ENCODE peak calls at places on chromosomes 7 and 10, in seven cellular contexts. One of them, this sample, is unnamed.

GRCh38 chr7:113404245-113404644 is 285.9 kb upstream of the SMIM30 start:
- DNase-seq in fibroblast of mammary gland: peak; percentile 0
- DNase-seq in AML-193: peak; percentile 13
- DNase-seq in pulmonary artery endothelial cell: no peak
- DNase-seq in gastrocnemius medialis: no peak
- DNase-seq in RWPE1: no peak
- DNase-seq in neural progenitor cell: peak; percentile 53
- DNase-seq in this sample: no peak

GRCh38 chr7:88224596-88225275 is 4.9 kb upstream of the SRI start:
- DNase-seq in fibroblast of mammary gland: peak; percentile 72
- DNase-seq in AML-193: peak; percentile 27
- DNase-seq in pulmonary artery endothelial cell: no peak
- DNase-seq in gastrocnemius medialis: no peak
- DNase-seq in RWPE1: peak; percentile 55
- DNase-seq in neural progenitor cell: no peak
- DNase-seq in this sample: no peak

GRCh38 chr10:93775330-93775729 is 17.6 kb downstream of the LGI1 start:
- DNase-seq in fibroblast of mammary gland: no peak
- DNase-seq in AML-193: no peak
- DNase-seq in pulmonary artery endothelial cell: no peak
- DNase-seq in gastrocnemius medialis: no peak
- DNase-seq in RWPE1: no peak
- DNase-seq in neural progenitor cell: no peak
- DNase-seq in this sample: no peak

GRCh38 chr7:50745835-50746234 is 36.9 kb downstream of the GRB10 start:
- DNase-seq in fibroblast of mammary gland: no peak
- DNase-seq in AML-193: no peak
- DNase-seq in pulmonary artery endothelial cell: no peak
- DNase-seq in gastrocnemius medialis: no peak
- DNase-seq in RWPE1: no peak
- DNase-seq in neural progenitor cell: no peak
- DNase-seq in this sample: no peak

GRCh38 chr7:22990588-22990949 is 23.4 kb downstream of the HYCC1 start:
- DNase-seq in fibroblast of mammary gland: peak; percentile 73
- DNase-seq in AML-193: no peak
- DNase-seq in pulmonary artery endothelial cell: no peak
- DNase-seq in gastrocnemius medialis: no peak
- DNase-seq in RWPE1: no peak
- DNase-seq in neural progenitor cell: no peak
- DNase-seq in this sample: no peak

GRCh38 chr7:110600983-110601382 is 489.9 kb upstream of the LRRN3 start:
- DNase-seq in fibroblast of mammary gland: no peak
- DNase-seq in AML-193: no peak
- DNase-seq in pulmonary artery endothelial cell: no peak
- DNase-seq in gastrocnemius medialis: no peak
- DNase-seq in RWPE1: no peak
- DNase-seq in neural progenitor cell: no peak
- DNase-seq in this sample: no peak

GRCh38 chr10:88254091-88254490 is 329.0 kb downstream of the RNLS start:
- DNase-seq in fibroblast of mammary gland: peak; percentile 93
- DNase-seq in AML-193: no peak
- DNase-seq in pulmonary artery endothelial cell: no peak
- DNase-seq in gastrocnemius medialis: peak; percentile 65
- DNase-seq in RWPE1: peak; percentile 93
- DNase-seq in neural progenitor cell: no peak
- DNase-seq in this sample: no peak

GRCh38 chr7:156234192-156234591 is 406.4 kb upstream of the RNF32 start:
- DNase-seq in fibroblast of mammary gland: no peak
- DNase-seq in AML-193: no peak
- DNase-seq in pulmonary artery endothelial cell: no peak
- DNase-seq in gastrocnemius medialis: no peak
- DNase-seq in RWPE1: no peak
- DNase-seq in neural progenitor cell: no peak
- DNase-seq in this sample: no peak

GRCh38 chr10:85642421-85643170 is 724.0 kb downstream of the GRID1 start:
- DNase-seq in fibroblast of mammary gland: peak; percentile 85
- DNase-seq in AML-193: no peak
- DNase-seq in pulmonary artery endothelial cell: no peak
- DNase-seq in gastrocnemius medialis: no peak
- DNase-seq in RWPE1: peak; percentile 89
- DNase-seq in neural progenitor cell: no peak
- DNase-seq in this sample: no peak

GRCh38 chr10:102435529-102436233 is 3.3 kb upstream of the CUEDC2 start:
- DNase-seq in fibroblast of mammary gland: no peak
- DNase-seq in AML-193: peak; percentile 36
- DNase-seq in pulmonary artery endothelial cell: no peak
- DNase-seq in gastrocnemius medialis: no peak
- DNase-seq in RWPE1: no peak
- DNase-seq in neural progenitor cell: no peak
- DNase-seq in this sample: peak; percentile 85

GRCh38 chr7:100825760-100826545 is 1.4 kb downstream of the EPHB4 start:
- DNase-seq in fibroblast of mammary gland: peak; percentile 57
- DNase-seq in AML-193: peak; percentile 43
- DNase-seq in pulmonary artery endothelial cell: no peak
- DNase-seq in gastrocnemius medialis: no peak
- DNase-seq in RWPE1: peak; percentile 27
- DNase-seq in neural progenitor cell: peak; percentile 69
- DNase-seq in this sample: no peak

GRCh38 chr10:79417266-79417665 is 28.2 kb downstream of the ZCCHC24 start:
- DNase-seq in fibroblast of mammary gland: no peak
- DNase-seq in AML-193: peak; percentile 19
- DNase-seq in pulmonary artery endothelial cell: no peak
- DNase-seq in gastrocnemius medialis: no peak
- DNase-seq in RWPE1: no peak
- DNase-seq in neural progenitor cell: no peak
- DNase-seq in this sample: no peak

GRCh38 chr7:53218730-53219504 is 183.5 kb downstream of the POM121L12 start:
- DNase-seq in fibroblast of mammary gland: no peak
- DNase-seq in AML-193: no peak
- DNase-seq in pulmonary artery endothelial cell: no peak
- DNase-seq in gastrocnemius medialis: no peak
- DNase-seq in RWPE1: no peak
- DNase-seq in neural progenitor cell: peak; percentile 78
- DNase-seq in this sample: no peak

GRCh38 chr10:35016009-35016408 is 74.1 kb downstream of the CUL2 start:
- DNase-seq in fibroblast of mammary gland: no peak
- DNase-seq in AML-193: no peak
- DNase-seq in pulmonary artery endothelial cell: no peak
- DNase-seq in gastrocnemius medialis: no peak
- DNase-seq in RWPE1: no peak
- DNase-seq in neural progenitor cell: no peak
- DNase-seq in this sample: no peak

GRCh38 chr10:68121862-68122261 is 12.6 kb downstream of the MYPN start:
- DNase-seq in fibroblast of mammary gland: peak; percentile 21
- DNase-seq in AML-193: no peak
- DNase-seq in pulmonary artery endothelial cell: no peak
- DNase-seq in gastrocnemius medialis: no peak
- DNase-seq in RWPE1: no peak
- DNase-seq in neural progenitor cell: no peak
- DNase-seq in this sample: no peak

GRCh38 chr7:108413782-108414492 is 42.3 kb downstream of the NRCAM start:
- DNase-seq in fibroblast of mammary gland: peak; percentile 65
- DNase-seq in AML-193: no peak
- DNase-seq in pulmonary artery endothelial cell: no peak
- DNase-seq in gastrocnemius medialis: no peak
- DNase-seq in RWPE1: no peak
- DNase-seq in neural progenitor cell: peak; percentile 67
- DNase-seq in this sample: no peak

GRCh38 chr7:100432621-100433275 is 3.1 kb downstream of the MEPCE start:
- DNase-seq in fibroblast of mammary gland: no peak
- DNase-seq in AML-193: no peak
- DNase-seq in pulmonary artery endothelial cell: no peak
- DNase-seq in gastrocnemius medialis: no peak
- DNase-seq in RWPE1: no peak
- DNase-seq in neural progenitor cell: no peak
- DNase-seq in this sample: no peak

GRCh38 chr10:120581496-120581895 is 124.5 kb downstream of the PLPP4 start:
- DNase-seq in fibroblast of mammary gland: no peak
- DNase-seq in AML-193: no peak
- DNase-seq in pulmonary artery endothelial cell: no peak
- DNase-seq in gastrocnemius medialis: no peak
- DNase-seq in RWPE1: no peak
- DNase-seq in neural progenitor cell: peak; percentile 18
- DNase-seq in this sample: no peak

GRCh38 chr7:112211348-112211907 is 4.9 kb downstream of the ZNF277 start:
- DNase-seq in fibroblast of mammary gland: peak; percentile 68
- DNase-seq in AML-193: no peak
- DNase-seq in pulmonary artery endothelial cell: no peak
- DNase-seq in gastrocnemius medialis: no peak
- DNase-seq in RWPE1: no peak
- DNase-seq in neural progenitor cell: no peak
- DNase-seq in this sample: no peak

GRCh38 chr7:4079366-4079765 is 602.7 kb upstream of the FOXK1 start:
- DNase-seq in fibroblast of mammary gland: no peak
- DNase-seq in AML-193: no peak
- DNase-seq in pulmonary artery endothelial cell: no peak
- DNase-seq in gastrocnemius medialis: no peak
- DNase-seq in RWPE1: no peak
- DNase-seq in neural progenitor cell: no peak
- DNase-seq in this sample: no peak

GRCh38 chr7:155404976-155405375 is 53.0 kb upstream of the EN2 start:
- DNase-seq in fibroblast of mammary gland: no peak
- DNase-seq in AML-193: no peak
- DNase-seq in pulmonary artery endothelial cell: no peak
- DNase-seq in gastrocnemius medialis: no peak
- DNase-seq in RWPE1: no peak
- DNase-seq in neural progenitor cell: no peak
- DNase-seq in this sample: no peak

GRCh38 chr10:17729630-17730029 is 22.4 kb upstream of the TMEM236 start:
- DNase-seq in fibroblast of mammary gland: peak; percentile 22
- DNase-seq in AML-193: no peak
- DNase-seq in pulmonary artery endothelial cell: no peak
- DNase-seq in gastrocnemius medialis: no peak
- DNase-seq in RWPE1: no peak
- DNase-seq in neural progenitor cell: no peak
- DNase-seq in this sample: no peak

GRCh38 chr10:86258940-86259339 is 107.7 kb downstream of the GRID1 start:
- DNase-seq in fibroblast of mammary gland: no peak
- DNase-seq in AML-193: no peak
- DNase-seq in pulmonary artery endothelial cell: no peak
- DNase-seq in gastrocnemius medialis: no peak
- DNase-seq in RWPE1: no peak
- DNase-seq in neural progenitor cell: no peak
- DNase-seq in this sample: no peak

GRCh38 chr10:44386546-44387052 is 1.7 kb upstream of the CXCL12 start:
- DNase-seq in fibroblast of mammary gland: peak; percentile 52
- DNase-seq in AML-193: peak; percentile 7
- DNase-seq in pulmonary artery endothelial cell: peak; percentile 13
- DNase-seq in gastrocnemius medialis: no peak
- DNase-seq in RWPE1: peak; percentile 46
- DNase-seq in neural progenitor cell: peak; percentile 89
- DNase-seq in this sample: peak; percentile 77

GRCh38 chr7:128791968-128792319 is at the start of gene CCDC136:
- DNase-seq in fibroblast of mammary gland: no peak
- DNase-seq in AML-193: no peak
- DNase-seq in pulmonary artery endothelial cell: no peak
- DNase-seq in gastrocnemius medialis: no peak
- DNase-seq in RWPE1: no peak
- DNase-seq in neural progenitor cell: no peak
- DNase-seq in this sample: no peak

GRCh38 chr7:143012001-143012400 is 14.9 kb downstream of the OR9A2 start:
- DNase-seq in fibroblast of mammary gland: no peak
- DNase-seq in AML-193: no peak
- DNase-seq in pulmonary artery endothelial cell: no peak
- DNase-seq in gastrocnemius medialis: no peak
- DNase-seq in RWPE1: no peak
- DNase-seq in neural progenitor cell: no peak
- DNase-seq in this sample: no peak

GRCh38 chr7:41582116-41582515 is 120.8 kb downstream of the INHBA start:
- DNase-seq in fibroblast of mammary gland: no peak
- DNase-seq in AML-193: no peak
- DNase-seq in pulmonary artery endothelial cell: no peak
- DNase-seq in gastrocnemius medialis: no peak
- DNase-seq in RWPE1: no peak
- DNase-seq in neural progenitor cell: no peak
- DNase-seq in this sample: no peak

GRCh38 chr7:7127773-7128172 is 54.6 kb upstream of the C1GALT1 start:
- DNase-seq in fibroblast of mammary gland: no peak
- DNase-seq in AML-193: no peak
- DNase-seq in pulmonary artery endothelial cell: no peak
- DNase-seq in gastrocnemius medialis: no peak
- DNase-seq in RWPE1: no peak
- DNase-seq in neural progenitor cell: no peak
- DNase-seq in this sample: no peak

GRCh38 chr10:61942997-61943457 is 41.5 kb downstream of the ARID5B start:
- DNase-seq in fibroblast of mammary gland: peak; percentile 59
- DNase-seq in AML-193: no peak
- DNase-seq in pulmonary artery endothelial cell: no peak
- DNase-seq in gastrocnemius medialis: no peak
- DNase-seq in RWPE1: no peak
- DNase-seq in neural progenitor cell: no peak
- DNase-seq in this sample: no peak

GRCh38 chr10:133388265-133388972 is 5.5 kb upstream of the MTG1 start:
- DNase-seq in fibroblast of mammary gland: no peak
- DNase-seq in AML-193: peak; percentile 41
- DNase-seq in pulmonary artery endothelial cell: no peak
- DNase-seq in gastrocnemius medialis: no peak
- DNase-seq in RWPE1: no peak
- DNase-seq in neural progenitor cell: no peak
- DNase-seq in this sample: peak; percentile 53

GRCh38 chr7:133931053-133931452 is 196.1 kb upstream of the LRGUK start:
- DNase-seq in fibroblast of mammary gland: no peak
- DNase-seq in AML-193: no peak
- DNase-seq in pulmonary artery endothelial cell: no peak
- DNase-seq in gastrocnemius medialis: no peak
- DNase-seq in RWPE1: peak; percentile 35
- DNase-seq in neural progenitor cell: no peak
- DNase-seq in this sample: no peak